ENCODE peak calls at places on chromosomes 13 and 19, in seven cellular contexts. J, D, L, C, V, E and R are unnamed samples.

GRCh38 chr13:44734204-44734707 is 158.1 kb upstream of the TSC22D1 start:
- DNase-seq in J (peak), D (no peak), V (no peak), E (no peak), L (no peak), C (no peak), R (peak)

GRCh38 chr19:8794823-8795222 is 37.3 kb downstream of the ZNF558 start:
- DNase-seq in V (no peak), L (no peak), D (no peak), J (no peak), C (no peak), E (no peak), R (no peak)

GRCh38 chr13:50369646-50370045 is 354.4 kb downstream of the KCNRG start:
- DNase-seq in J (no peak), V (no peak), D (no peak), L (no peak), C (no peak), E (no peak), R (no peak)

GRCh38 chr19:5057860-5058259 is 88.9 kb downstream of the KDM4B start:
- DNase-seq in J (no peak), C (peak), L (no peak), E (no peak), V (no peak), D (no peak), R (no peak)

GRCh38 chr13:27635256-27635655 is 13.6 kb downstream of the POLR1D start:
- DNase-seq in E (no peak), J (no peak), V (no peak), L (no peak), D (no peak), C (no peak), R (no peak)

GRCh38 chr19:14103310-14103709 is 12.8 kb upstream of the SAMD1 start:
- DNase-seq in L (no peak), E (peak), D (no peak), V (no peak), J (no peak), C (no peak), R (no peak)

GRCh38 chr13:91245283-91245682 is 102.2 kb upstream of the MIR17HG start:
- DNase-seq in D (no peak), C (no peak), L (no peak), E (no peak), V (no peak), J (no peak), R (no peak)

GRCh38 chr13:73273737-73274136 is 214.9 kb downstream of the KLF5 start:
- DNase-seq in V (peak), J (no peak), L (no peak), E (no peak), C (peak), D (peak), R (no peak)

GRCh38 chr13:106038752-106039151 is 496.7 kb downstream of the EFNB2 start:
- DNase-seq in J (no peak), C (peak), D (peak), E (no peak), L (no peak), V (peak), R (no peak)

GRCh38 chr13:108558489-108558888 is 70.9 kb upstream of the MYO16 start:
- DNase-seq in V (no peak), E (no peak), D (no peak), J (no peak), L (no peak), C (no peak), R (no peak)

GRCh38 chr13:101779147-101779546 is 326.7 kb downstream of the ITGBL1 start:
- DNase-seq in D (no peak), E (no peak), V (no peak), C (no peak), L (no peak), J (no peak), R (no peak)

GRCh38 chr19:13103961-13104847 is 1.5 kb upstream of the LYL1 start:
- DNase-seq in E (peak), D (no peak), V (no peak), J (peak), L (peak), C (no peak), R (no peak)

GRCh38 chr13:32659736-32660135 is 73.5 kb downstream of the PDS5B start:
- DNase-seq in V (peak), D (no peak), J (no peak), C (no peak), L (no peak), E (no peak), R (no peak)

GRCh38 chr19:31276831-31277230 is 72.4 kb downstream of the TSHZ3 start:
- DNase-seq in J (no peak), L (no peak), V (no peak), C (no peak), E (no peak), D (no peak), R (no peak)

GRCh38 chr19:55377356-55378131 is 918 bp downstream of the TMEM190 start:
- DNase-seq in C (no peak), E (no peak), V (no peak), L (no peak), J (no peak), D (no peak), R (no peak)

GRCh38 chr19:17095141-17095919 is 19.8 kb downstream of the MYO9B start:
- DNase-seq in E (no peak), L (no peak), J (no peak), D (no peak), V (no peak), C (no peak), R (no peak)

GRCh38 chr19:33780251-33780650 is 16.4 kb upstream of the KCTD15 start:
- DNase-seq in E (no peak), L (no peak), V (no peak), J (no peak), C (no peak), D (no peak), R (no peak)

GRCh38 chr13:22127277-22128143 is 456.6 kb downstream of the FGF9 start:
- DNase-seq in J (no peak), L (no peak), C (no peak), D (no peak), E (no peak), V (no peak), R (no peak)